ENCODE peak calls at places on chromosomes 5 and 9, in eight cellular contexts. O, E, H, D, W, F, N and P are unnamed samples. For H3K4me1, the result is how much of the 10 kb centered on the place peaks cover.

GRCh38 chr9:124008855-124009834 is 2.4 kb upstream of the LHX2 start:
- DNase-seq in O (no peak), E (no peak), H (no peak), D (peak), W (no peak), F (no peak), N (no peak), P (no peak)

GRCh38 chr5:81852277-81853004 is 101.5 kb upstream of the SSBP2 start:
- DNase-seq in O (peak), E (no peak), H (peak), D (peak), W (no peak), F (no peak), N (peak), P (no peak)

GRCh38 chr9:63817622-63818518 is 1467.1 kb downstream of the FOXD4L5 start:
- DNase-seq in O (peak), E (no peak), H (peak), D (peak), W (peak), F (peak), N (peak), P (no peak)

GRCh38 chr5:14663734-14664269 is 716 bp upstream of the OTULIN start:
- DNase-seq in O (no peak), E (no peak), H (peak), D (no peak), W (no peak), F (no peak), N (no peak), P (no peak)

GRCh38 chr5:113608113-113608551 is 94.6 kb downstream of the YTHDC2 start:
- DNase-seq in O (no peak), E (no peak), H (no peak), D (no peak), W (no peak), F (no peak), N (no peak), P (no peak)

GRCh38 chr5:15587941-15588340 is 88.0 kb downstream of the FBXL7 start:
- DNase-seq in O (no peak), E (no peak), H (no peak), D (no peak), W (no peak), F (no peak), N (no peak), P (no peak)

GRCh38 chr5:73093943-73094342 is 26.4 kb upstream of the TMEM171 start:
- DNase-seq in O (no peak), E (no peak), H (peak), D (no peak), W (no peak), F (no peak), N (no peak), P (peak)

GRCh38 chr5:81286059-81286617 is 15.2 kb upstream of the ZCCHC9 start:
- DNase-seq in O (no peak), E (no peak), H (no peak), D (no peak), W (no peak), F (no peak), N (no peak), P (no peak)

GRCh38 chr9:98009926-98010325 is 26.8 kb downstream of the ANP32B start:
- DNase-seq in O (peak), E (no peak), H (no peak), D (no peak), W (no peak), F (peak), N (no peak), P (no peak)

GRCh38 chr5:1345876-1346626 is 1.2 kb upstream of the CLPTM1L start:
- DNase-seq in O (no peak), E (no peak), H (no peak), D (no peak), W (no peak), F (no peak), N (no peak), P (no peak)

GRCh38 chr5:79527431-79527830 is 13.5 kb upstream of the HOMER1 start:
- DNase-seq in O (no peak), E (no peak), H (no peak), D (no peak), W (no peak), F (no peak), N (no peak), P (no peak)

GRCh38 chr9:76882686-76883085 is 23.2 kb downstream of the PRUNE2 start:
- DNase-seq in O (no peak), E (no peak), H (no peak), D (no peak), W (no peak), F (no peak), N (no peak), P (no peak)

GRCh38 chr5:109319351-109319750 is 90.4 kb downstream of the PJA2 start:
- DNase-seq in O (no peak), E (no peak), H (no peak), D (no peak), W (no peak), F (no peak), N (no peak), P (no peak)

GRCh38 chr5:109325456-109325855 is 84.3 kb downstream of the PJA2 start:
- DNase-seq in O (no peak), E (no peak), H (no peak), D (no peak), W (no peak), F (no peak), N (no peak), P (no peak)

GRCh38 chr5:109324941-109325340 is 84.8 kb downstream of the PJA2 start:
- DNase-seq in O (peak), E (no peak), H (no peak), D (no peak), W (no peak), F (no peak), N (no peak), P (no peak)

GRCh38 chr5:109324351-109324750 is 85.4 kb downstream of the PJA2 start:
- DNase-seq in O (no peak), E (no peak), H (no peak), D (no peak), W (no peak), F (no peak), N (no peak), P (no peak)

GRCh38 chr5:109322694-109323093 is 87.1 kb downstream of the PJA2 start:
- DNase-seq in O (no peak), E (no peak), H (no peak), D (no peak), W (no peak), F (no peak), N (no peak), P (no peak)
- H3K4me1 ChIP-seq in O (under half), E (under half), H (under half), D (under half), W (under half), F (under half), N (under half), P (under half)

GRCh38 chr9:78132688-78133033 is 101.0 kb upstream of the GNAQ start:
- DNase-seq in O (no peak), E (no peak), H (no peak), D (no peak), W (no peak), F (no peak), N (no peak), P (no peak)

GRCh38 chr9:78130853-78131252 is 99.2 kb upstream of the GNAQ start:
- DNase-seq in O (no peak), E (no peak), H (no peak), D (no peak), W (no peak), F (no peak), N (no peak), P (no peak)

GRCh38 chr9:78131969-78132687 is 100.5 kb upstream of the GNAQ start:
- DNase-seq in O (no peak), E (no peak), H (no peak), D (no peak), W (no peak), F (no peak), N (no peak), P (no peak)

GRCh38 chr9:78127271-78128225 is 95.9 kb upstream of the GNAQ start:
- DNase-seq in O (no peak), E (no peak), H (no peak), D (no peak), W (no peak), F (no peak), N (no peak), P (no peak)

DNA sequence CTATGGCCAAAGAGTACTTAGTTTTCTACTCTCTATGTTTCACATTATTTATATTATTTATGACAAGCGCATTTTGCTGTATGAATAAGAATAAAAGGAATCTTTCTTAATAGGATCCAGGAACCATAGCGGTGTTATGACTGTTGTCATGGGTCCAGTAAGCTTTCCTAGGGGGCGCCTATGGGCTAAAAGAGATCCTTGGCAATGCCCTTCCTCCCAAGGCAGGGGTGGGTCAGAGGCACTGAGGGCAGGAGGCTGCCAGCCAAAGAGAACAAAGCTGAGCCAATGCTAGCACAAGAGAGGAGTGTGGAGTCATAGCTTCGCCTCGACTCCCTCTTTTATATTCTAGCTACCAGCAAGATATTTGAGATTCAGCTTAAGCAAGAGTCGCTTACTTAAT is 98.4 kb upstream of the GNAQ start:
- DNase-seq in O (peak), E (peak), H (no peak), D (peak), W (no peak), F (no peak), N (peak), P (peak)
- TF ChIP-seq CTCF in O (no peak), E (peak), H (no peak), D (peak), W (peak), F (no peak), N (no peak), P (peak)

DNA sequence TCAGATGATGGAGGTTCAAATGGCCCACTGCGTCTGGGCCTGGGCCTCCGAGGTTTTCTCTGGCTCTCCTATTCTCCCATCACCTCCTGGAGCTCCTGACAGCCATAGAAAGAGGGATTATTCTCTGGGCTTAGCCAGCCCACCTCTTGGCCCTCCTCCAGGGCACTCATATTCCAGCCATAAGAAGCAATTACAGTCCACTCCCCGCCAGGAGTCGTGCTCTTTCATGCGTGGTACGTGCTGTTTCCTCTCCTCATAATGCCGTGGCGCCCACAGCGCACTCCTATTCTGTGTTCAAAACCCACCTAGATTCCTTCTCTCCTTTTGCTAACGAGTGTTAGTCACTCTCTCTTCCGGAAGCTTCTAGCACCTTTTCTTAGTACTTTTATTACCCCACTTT is 240.8 kb upstream of the ZNF462 start:
- DNase-seq in O (no peak), E (no peak), H (no peak), D (no peak), W (no peak), F (no peak), N (no peak), P (no peak)
- H3K27ac ChIP-seq in O (no peak), E (no peak), H (no peak), D (no peak), W (no peak), F (no peak), N (no peak), P (no peak)

GRCh38 chr5:159208508-159209437 is 580 bp downstream of the RNF145 start:
- DNase-seq in O (no peak), E (no peak), H (peak), D (peak), W (no peak), F (peak), N (peak), P (no peak)

GRCh38 chr5:159207222-159207615 is 2.1 kb downstream of the RNF145 start:
- DNase-seq in O (no peak), E (no peak), H (no peak), D (no peak), W (no peak), F (no peak), N (no peak), P (no peak)

GRCh38 chr5:159206368-159206767 is 3.0 kb downstream of the RNF145 start:
- DNase-seq in O (no peak), E (no peak), H (no peak), D (no peak), W (no peak), F (no peak), N (no peak), P (no peak)

GRCh38 chr5:159207616-159208507 is 1.5 kb downstream of the RNF145 start:
- DNase-seq in O (peak), E (peak), H (peak), D (peak), W (peak), F (peak), N (peak), P (peak)

GRCh38 chr5:159206818-159207217 is 2.5 kb downstream of the RNF145 start:
- DNase-seq in O (no peak), E (no peak), H (no peak), D (no peak), W (no peak), F (no peak), N (no peak), P (no peak)
- H3K4me1 ChIP-seq in O (under half), E (half or more), H (under half), D (under half), W (under half), F (half or more), N (half or more), P (under half)

GRCh38 chr9:18059043-18059442 is 414.9 kb upstream of the ADAMTSL1 start:
- DNase-seq in O (no peak), E (no peak), H (no peak), D (no peak), W (no peak), F (no peak), N (no peak), P (no peak)

GRCh38 chr9:18061332-18061731 is 412.6 kb upstream of the ADAMTSL1 start:
- DNase-seq in O (no peak), E (no peak), H (no peak), D (no peak), W (no peak), F (no peak), N (no peak), P (no peak)

GRCh38 chr9:18061856-18062255 is 412.1 kb upstream of the ADAMTSL1 start:
- DNase-seq in O (no peak), E (no peak), H (no peak), D (no peak), W (no peak), F (no peak), N (no peak), P (no peak)

GRCh38 chr9:18059447-18059846 is 414.5 kb upstream of the ADAMTSL1 start:
- DNase-seq in O (no peak), E (no peak), H (no peak), D (no peak), W (no peak), F (no peak), N (no peak), P (no peak)

DNA sequence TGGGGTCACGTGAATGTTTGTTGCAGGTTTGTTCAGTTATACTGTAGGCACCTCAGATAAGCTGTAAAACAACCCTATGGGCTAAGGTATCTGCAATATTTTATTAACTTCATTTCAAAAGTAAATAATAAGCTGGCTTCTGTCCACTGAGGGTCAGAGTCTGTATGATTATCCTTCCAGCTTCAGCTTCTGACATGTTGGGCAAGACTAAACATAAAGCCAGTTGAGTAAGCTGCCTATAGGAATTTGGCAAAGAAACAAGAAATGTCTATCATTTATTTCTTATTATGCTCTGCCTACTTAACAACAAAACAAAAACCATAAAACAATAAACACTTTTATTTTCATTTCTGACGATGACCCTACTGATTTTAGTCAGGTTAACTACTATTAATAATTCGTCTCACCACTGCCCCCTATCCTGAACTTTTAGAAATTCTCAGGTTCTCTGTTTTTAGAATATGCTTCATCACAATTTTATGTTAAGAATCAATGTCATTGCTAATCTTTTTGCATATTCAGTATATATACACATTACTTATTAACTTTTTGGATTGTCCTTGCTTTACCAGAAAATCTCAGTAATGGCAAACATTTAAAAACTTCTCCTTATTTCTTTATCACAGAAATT is 413.5 kb upstream of the ADAMTSL1 start:
- DNase-seq in O (no peak), E (peak), H (no peak), D (no peak), W (no peak), F (no peak), N (no peak), P (peak)
- TF ChIP-seq CTCF in O (no peak), E (no peak), H (peak), D (peak), W (peak), F (no peak), N (no peak), P (peak)

GRCh38 chr9:133427658-133428348 is 5.6 kb downstream of the ADAMTS13 start:
- DNase-seq in O (no peak), E (no peak), H (no peak), D (no peak), W (no peak), F (no peak), N (no peak), P (no peak)
- H3K27ac ChIP-seq in O (no peak), E (peak), H (no peak), D (no peak), W (no peak), F (no peak), N (no peak), P (no peak)

GRCh38 chr5:61412344-61412743 is 80.3 kb downstream of the ZSWIM6 start:
- DNase-seq in O (no peak), E (no peak), H (no peak), D (no peak), W (no peak), F (no peak), N (no peak), P (no peak)

GRCh38 chr5:61416010-61416409 is 84.0 kb downstream of the ZSWIM6 start:
- DNase-seq in O (no peak), E (no peak), H (peak), D (no peak), W (no peak), F (no peak), N (no peak), P (peak)

GRCh38 chr5:61417345-61417744 is 85.3 kb downstream of the ZSWIM6 start:
- DNase-seq in O (no peak), E (no peak), H (no peak), D (no peak), W (no peak), F (no peak), N (no peak), P (no peak)

GRCh38 chr5:61416410-61416809 is 84.4 kb downstream of the ZSWIM6 start:
- DNase-seq in O (no peak), E (no peak), H (no peak), D (peak), W (no peak), F (no peak), N (no peak), P (no peak)

DNA sequence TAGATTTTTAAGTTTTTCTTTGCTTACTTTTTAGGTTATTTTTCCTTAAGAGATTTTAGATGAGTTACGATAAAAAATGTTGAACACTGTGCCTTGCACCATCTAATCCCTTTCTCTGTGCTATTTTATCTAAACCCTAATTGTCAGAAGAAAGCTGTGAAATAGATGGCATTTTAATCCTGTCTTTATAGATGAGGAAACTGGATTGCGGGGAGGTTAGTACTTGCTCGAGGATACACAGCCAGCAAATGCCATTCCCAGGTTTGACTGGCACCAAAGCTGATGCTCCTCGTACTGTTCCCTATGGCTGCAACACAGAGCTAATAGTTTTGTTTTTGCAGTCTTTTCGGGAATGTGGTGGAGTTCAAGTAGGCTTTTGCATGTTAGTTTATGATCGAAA is 82.7 kb downstream of the ZSWIM6 start:
- DNase-seq in O (no peak), E (no peak), H (no peak), D (no peak), W (no peak), F (no peak), N (no peak), P (no peak)
- H3K4me1 ChIP-seq in O (under half), E (half or more), H (under half), D (under half), W (under half), F (under half), N (under half), P (under half)